ENCODE peak calls at places on chromosome 7, in six cellular contexts. U is activated T-helper 1 cell treated with Interleukin-2 at 50 U/mL for 16 hours; E is activated CD4-positive, alpha-beta T cell treated with anti-CD3 and anti-CD28 coated beads for 36 hours; N is HFFc6; L is activated T-cell treated with anti-CD3 and anti-CD28 coated beads for 24 hours; Q is H4. M is an unnamed sample.

GRCh38 chr7:12540850-12541249 is 29.7 kb upstream of the SCIN start:
- DNase-seq in U (no peak), E (no peak), N (no peak), L (no peak), Q (no peak), M (no peak)

GRCh38 chr7:22427855-22428254 is 70.9 kb upstream of the RAPGEF5 start:
- DNase-seq in U (no peak), E (no peak), N (no peak), L (no peak), Q (no peak), M (no peak)

GRCh38 chr7:3464900-3465622 is 164.0 kb downstream of the SDK1 start:
- DNase-seq in U (no peak), E (peak), N (no peak), L (no peak), Q (no peak), M (no peak)

GRCh38 chr7:25240340-25240739 is 12.1 kb upstream of the NPVF start:
- DNase-seq in U (no peak), E (no peak), N (no peak), L (no peak), Q (no peak), M (no peak)

GRCh38 chr7:101167645-101168411 is 2.5 kb upstream of the VGF start:
- DNase-seq in U (no peak), E (no peak), N (no peak), L (no peak), Q (no peak), M (no peak)

GRCh38 chr7:676246-676971 is 50.1 kb upstream of the DNAAF5 start:
- DNase-seq in U (no peak), E (no peak), N (no peak), L (no peak), Q (no peak), M (no peak)

GRCh38 chr7:71208881-71209280 is 76.9 kb downstream of the GALNT17 start:
- DNase-seq in U (no peak), E (no peak), N (no peak), L (no peak), Q (no peak), M (no peak)

GRCh38 chr7:7516156-7516555 is 19.5 kb downstream of the COL28A1 start:
- DNase-seq in U (no peak), E (no peak), N (no peak), L (no peak), Q (no peak), M (no peak)

GRCh38 chr7:91347288-91347687 is 83.1 kb downstream of the FZD1 start:
- DNase-seq in U (no peak), E (no peak), N (no peak), L (no peak), Q (peak), M (no peak)

GRCh38 chr7:25647872-25648271 is 419.6 kb upstream of the NPVF start:
- DNase-seq in U (no peak), E (no peak), N (no peak), L (no peak), Q (no peak), M (no peak)

GRCh38 chr7:122893486-122893885 is 7.2 kb upstream of the CADPS2 start:
- DNase-seq in U (no peak), E (no peak), N (no peak), L (no peak), Q (no peak), M (no peak)

GRCh38 chr7:113071465-113071864 is 15.2 kb downstream of the GPR85 start:
- DNase-seq in U (no peak), E (no peak), N (no peak), L (no peak), Q (no peak), M (peak)

GRCh38 chr7:4233621-4234497 is 448.2 kb upstream of the FOXK1 start:
- DNase-seq in U (no peak), E (no peak), N (no peak), L (no peak), Q (no peak), M (no peak)

GRCh38 chr7:136865236-136865635 is 3.2 kb upstream of the CHRM2 start:
- DNase-seq in U (no peak), E (no peak), N (no peak), L (no peak), Q (no peak), M (no peak)

GRCh38 chr7:3272691-3273141 is 28.3 kb upstream of the SDK1 start:
- DNase-seq in U (no peak), E (no peak), N (no peak), L (no peak), Q (peak), M (peak)

GRCh38 chr7:130154501-130155317 is 50.5 kb downstream of the TMEM209 start:
- DNase-seq in U (no peak), E (no peak), N (no peak), L (no peak), Q (no peak), M (no peak)

GRCh38 chr7:139328375-139328774 is 12.8 kb upstream of the FMC1 start:
- DNase-seq in U (no peak), E (no peak), N (peak), L (no peak), Q (no peak), M (peak)

GRCh38 chr7:157616426-157616825 is 279.6 kb downstream of the DNAJB6 start:
- DNase-seq in U (no peak), E (no peak), N (no peak), L (no peak), Q (no peak), M (no peak)

GRCh38 chr7:28346972-28347371 is 65.3 kb upstream of the CREB5 start:
- DNase-seq in U (no peak), E (no peak), N (no peak), L (no peak), Q (no peak), M (peak)

GRCh38 chr7:22559829-22560489 is 60.0 kb upstream of the STEAP1B start:
- DNase-seq in U (peak), E (peak), N (peak), L (peak), Q (peak), M (peak)

GRCh38 chr7:35831208-35831607 is 30.4 kb downstream of the SEPTIN7 start:
- DNase-seq in U (no peak), E (no peak), N (peak), L (no peak), Q (no peak), M (peak)

GRCh38 chr7:47266131-47266706 is 315.7 kb downstream of the TNS3 start:
- DNase-seq in U (no peak), E (peak), N (peak), L (peak), Q (peak), M (peak)

GRCh38 chr7:491292-491957 is 28.2 kb downstream of the PDGFA start:
- DNase-seq in U (no peak), E (no peak), N (no peak), L (no peak), Q (no peak), M (no peak)

GRCh38 chr7:130277763-130278643 is 11.3 kb downstream of the CPA2 start:
- DNase-seq in U (no peak), E (no peak), N (peak), L (no peak), Q (peak), M (peak)